ENCODE peak calls at places on chromosomes 4 and X, in five cellular contexts. O, Q, P, K and F are unnamed samples.

GRCh38 chr4:186948361-186949291 is 225.0 kb upstream of the FAT1 start:
- DNase-seq in O (no peak), Q (no peak), P (no peak), K (no peak), F (no peak)

GRCh38 chr4:98242063-98242462 is 19.1 kb upstream of the RAP1GDS1 start:
- DNase-seq in O (no peak), Q (no peak), P (no peak), K (no peak), F (no peak)

GRCh38 chr4:176999943-177000543 is 207.3 kb upstream of the VEGFC start:
- DNase-seq in O (no peak), Q (no peak), P (no peak), K (no peak), F (no peak)

GRCh38 chr4:3805026-3805425 is 38.8 kb downstream of the ADRA2C start:
- DNase-seq in O (no peak), Q (no peak), P (no peak), K (no peak), F (no peak)

GRCh38 chrX:56745019-56745418 is 16.0 kb downstream of the NBDY start:
- DNase-seq in O (no peak), Q (no peak), P (no peak), K (no peak), F (no peak)

GRCh38 chr4:57044996-57045395 is 65.2 kb downstream of the IGFBP7 start:
- DNase-seq in O (no peak), Q (no peak), P (no peak), K (no peak), F (no peak)

GRCh38 chr4:102263024-102263787 is 82.1 kb downstream of the SLC39A8 start:
- DNase-seq in O (no peak), Q (no peak), P (peak), K (no peak), F (no peak)

GRCh38 chr4:174036563-174036962 is 246.9 kb downstream of the FBXO8 start:
- DNase-seq in O (no peak), Q (no peak), P (no peak), K (no peak), F (no peak)

GRCh38 chr4:117134386-117134785 is 49.0 kb upstream of the TRAM1L1 start:
- DNase-seq in O (no peak), Q (no peak), P (peak), K (no peak), F (no peak)

GRCh38 chr4:150960079-150960478 is 55.0 kb downstream of the LRBA start:
- DNase-seq in O (no peak), Q (no peak), P (peak), K (no peak), F (no peak)

GRCh38 chr4:146481246-146481645 is 40.5 kb downstream of the SLC10A7 start:
- DNase-seq in O (no peak), Q (no peak), P (no peak), K (no peak), F (no peak)

GRCh38 chr4:146567396-146567795 is 45.7 kb upstream of the SLC10A7 start:
- DNase-seq in O (no peak), Q (no peak), P (no peak), K (no peak), F (no peak)

GRCh38 chr4:152709675-152710438 is 30.1 kb upstream of the TMEM154 start:
- DNase-seq in O (no peak), Q (no peak), P (no peak), K (no peak), F (no peak)

GRCh38 chrX:24988314-24988713 is 27.5 kb downstream of the ARX start:
- DNase-seq in O (no peak), Q (no peak), P (no peak), K (no peak), F (no peak)

GRCh38 chr4:150799207-150799606 is 215.9 kb downstream of the LRBA start:
- DNase-seq in O (no peak), Q (no peak), P (no peak), K (no peak), F (no peak)

GRCh38 chrX:54045563-54046228 is 1.4 kb upstream of the PHF8 start:
- DNase-seq in O (no peak), Q (no peak), P (no peak), K (no peak), F (no peak)

GRCh38 chrX:27807690-27808089 is at the start of gene MAGEB10:
- DNase-seq in O (no peak), Q (no peak), P (no peak), K (no peak), F (no peak)

GRCh38 chrX:1883772-1884171 is 268.9 kb downstream of the ASMT start:
- DNase-seq in O (no peak), Q (no peak), P (no peak), K (no peak), F (no peak)

GRCh38 chrX:154495472-154495922 is 5.1 kb upstream of the SLC10A3 start:
- DNase-seq in O (no peak), Q (no peak), P (no peak), K (no peak), F (no peak)